ENCODE peak calls at places on chromosome X, in five cellular contexts. H, P, A, G and E are unnamed samples.

GRCh38 chrX:43175428-43175827 is 397.5 kb upstream of the PPP1R2C start:
- DNase-seq in G (no peak), P (no peak), H (no peak), A (no peak), E (no peak)

GRCh38 chrX:10484683-10485247 is 135.6 kb downstream of the MID1 start:
- DNase-seq in P (no peak), H (no peak), A (no peak), G (no peak), E (no peak)

GRCh38 chrX:118872102-118872566 is 48.5 kb downstream of the ZCCHC12 start:
- DNase-seq in P (no peak), H (peak), A (no peak), G (peak), E (peak)

GRCh38 chrX:67094061-67094460 is 449.8 kb upstream of the AR start:
- DNase-seq in H (no peak), P (no peak), G (no peak), A (no peak), E (no peak)

GRCh38 chrX:79366888-79367749 is at the start of gene ITM2A:
- DNase-seq in A (peak), H (no peak), G (no peak), P (no peak), E (peak)

GRCh38 chrX:13815664-13816063 is 1.2 kb downstream of the GPM6B start:
- DNase-seq in H (no peak), P (no peak), G (no peak), A (no peak), E (no peak)

GRCh38 chrX:31483336-31483735 is 411.5 kb upstream of the FTHL17 start:
- DNase-seq in G (no peak), A (no peak), H (peak), P (no peak), E (no peak)

GRCh38 chrX:126237524-126237923 is 71.4 kb upstream of the DCAF12L2 start:
- DNase-seq in P (no peak), H (no peak), A (no peak), G (no peak), E (no peak)

GRCh38 chrX:68273887-68274286 is 159.4 kb downstream of the OPHN1 start:
- DNase-seq in G (no peak), P (no peak), A (no peak), H (no peak), E (no peak)

GRCh38 chrX:10240918-10241317 is 84.1 kb downstream of the CLCN4 start:
- DNase-seq in H (peak), G (no peak), P (no peak), A (no peak), E (no peak)

GRCh38 chrX:11664211-11664888 is 1.4 kb downstream of the ARHGAP6 start:
- DNase-seq in A (peak), H (no peak), P (no peak), G (no peak), E (no peak)

GRCh38 chrX:34810364-34810763 is 132.2 kb upstream of the FAM47B start:
- DNase-seq in P (no peak), G (no peak), H (peak), A (no peak), E (no peak)

GRCh38 chrX:78625292-78625909 is 33.7 kb downstream of the RTL3 start:
- DNase-seq in H (no peak), A (no peak), G (no peak), P (no peak), E (no peak)

GRCh38 chrX:17435476-17435875 is 60.5 kb downstream of the NHS start:
- DNase-seq in P (no peak), G (no peak), H (no peak), A (no peak), E (no peak)